ENCODE peak calls at places on chromosomes 7 and 10, in four cellular contexts. One of them, this sample, is unnamed.

GRCh38 chr7:127886248-127886647 is 145.0 kb downstream of the LRRC4 start:
- DNase-seq in T-helper 9 cell: no peak
- DNase-seq in substantia nigra: no peak
- DNase-seq in GF-D8: no peak
- DNase-seq in this sample: no peak

GRCh38 chr10:88386204-88386877 is 196.8 kb downstream of the RNLS start:
- DNase-seq in substantia nigra: no peak
- DNase-seq in T-helper 9 cell: no peak
- DNase-seq in GF-D8: no peak
- DNase-seq in this sample: no peak

GRCh38 chr7:44505595-44505994 is 15.1 kb upstream of the NUDCD3 start:
- DNase-seq in substantia nigra: no peak
- DNase-seq in T-helper 9 cell: no peak
- DNase-seq in GF-D8: no peak
- DNase-seq in this sample: no peak

GRCh38 chr7:12493866-12494265 is 76.7 kb upstream of the SCIN start:
- DNase-seq in GF-D8: no peak
- DNase-seq in substantia nigra: no peak
- DNase-seq in T-helper 9 cell: no peak
- DNase-seq in this sample: no peak

GRCh38 chr10:124267911-124268549 is 150.7 kb downstream of the OAT start:
- DNase-seq in GF-D8: no peak
- DNase-seq in T-helper 9 cell: no peak
- DNase-seq in substantia nigra: no peak
- DNase-seq in this sample: no peak

GRCh38 chr7:22885824-22886255 is 63.2 kb upstream of the TOMM7 start:
- DNase-seq in substantia nigra: no peak
- DNase-seq in GF-D8: peak; percentile 38
- DNase-seq in T-helper 9 cell: no peak
- DNase-seq in this sample: no peak

GRCh38 chr7:3042861-3043489 is 692 bp downstream of the CARD11 start:
- DNase-seq in substantia nigra: no peak
- DNase-seq in GF-D8: no peak
- DNase-seq in T-helper 9 cell: peak; percentile 62
- DNase-seq in this sample: peak; percentile 64

GRCh38 chr7:17845197-17845547 is 95.1 kb downstream of the SNX13 start:
- DNase-seq in T-helper 9 cell: no peak
- DNase-seq in substantia nigra: no peak
- DNase-seq in GF-D8: no peak
- DNase-seq in this sample: no peak

GRCh38 chr7:71770269-71770907 is 638.4 kb downstream of the GALNT17 start:
- DNase-seq in substantia nigra: no peak
- DNase-seq in GF-D8: no peak
- DNase-seq in T-helper 9 cell: no peak
- DNase-seq in this sample: no peak

GRCh38 chr10:123380491-123381085 is 226.4 kb downstream of the BUB3 start:
- DNase-seq in substantia nigra: no peak
- DNase-seq in GF-D8: peak; percentile 20
- DNase-seq in T-helper 9 cell: no peak
- DNase-seq in this sample: no peak

GRCh38 chr10:22505923-22506685 is 160.8 kb downstream of the SPAG6 start:
- DNase-seq in T-helper 9 cell: no peak
- DNase-seq in substantia nigra: no peak
- DNase-seq in GF-D8: no peak
- DNase-seq in this sample: no peak

GRCh38 chr10:109982812-109983211 is 25.0 kb upstream of the ADD3 start:
- DNase-seq in GF-D8: no peak
- DNase-seq in substantia nigra: no peak
- DNase-seq in T-helper 9 cell: no peak
- DNase-seq in this sample: no peak

GRCh38 chr7:133829336-133829897 is 297.7 kb upstream of the LRGUK start:
- DNase-seq in GF-D8: no peak
- DNase-seq in T-helper 9 cell: no peak
- DNase-seq in substantia nigra: no peak
- DNase-seq in this sample: no peak

GRCh38 chr7:33895025-33895804 is 10.1 kb upstream of the BMPER start:
- DNase-seq in T-helper 9 cell: peak; percentile 51
- DNase-seq in substantia nigra: peak; percentile 78
- DNase-seq in GF-D8: peak; percentile 31
- DNase-seq in this sample: peak; percentile 66

GRCh38 chr7:96321041-96321669 is 743 bp downstream of the SLC25A13 start:
- DNase-seq in T-helper 9 cell: peak; percentile 24
- DNase-seq in GF-D8: peak; percentile 78
- DNase-seq in substantia nigra: peak; percentile 63
- DNase-seq in this sample: peak; percentile 14

GRCh38 chr7:54252256-54253035 is 289.7 kb upstream of the VSTM2A start:
- DNase-seq in GF-D8: no peak
- DNase-seq in substantia nigra: no peak
- DNase-seq in T-helper 9 cell: no peak
- DNase-seq in this sample: no peak

GRCh38 chr10:73644015-73644743 is 2.9 kb upstream of the MYOZ1 start:
- DNase-seq in substantia nigra: peak; percentile 36
- DNase-seq in GF-D8: peak; percentile 46
- DNase-seq in T-helper 9 cell: peak; percentile 24
- DNase-seq in this sample: peak; percentile 35

GRCh38 chr7:128091106-128091505 is 59.9 kb upstream of the LRRC4 start:
- DNase-seq in T-helper 9 cell: no peak
- DNase-seq in substantia nigra: no peak
- DNase-seq in GF-D8: no peak
- DNase-seq in this sample: no peak

GRCh38 chr7:21671859-21672258 is 129.0 kb downstream of the DNAH11 start:
- DNase-seq in T-helper 9 cell: no peak
- DNase-seq in substantia nigra: no peak
- DNase-seq in GF-D8: no peak
- DNase-seq in this sample: no peak

GRCh38 chr7:140122975-140123374 is 53.8 kb downstream of the KDM7A start:
- DNase-seq in GF-D8: no peak
- DNase-seq in substantia nigra: no peak
- DNase-seq in T-helper 9 cell: no peak
- DNase-seq in this sample: no peak

GRCh38 chr10:31586708-31587107 is 267.7 kb downstream of the ZEB1 start:
- DNase-seq in T-helper 9 cell: no peak
- DNase-seq in substantia nigra: no peak
- DNase-seq in GF-D8: no peak
- DNase-seq in this sample: no peak

GRCh38 chr10:118692911-118693310 is 61.9 kb downstream of the CACUL1 start:
- DNase-seq in GF-D8: no peak
- DNase-seq in T-helper 9 cell: no peak
- DNase-seq in substantia nigra: no peak
- DNase-seq in this sample: no peak

GRCh38 chr7:78203042-78203720 is 404.6 kb downstream of the PHTF2 start:
- DNase-seq in substantia nigra: no peak
- DNase-seq in T-helper 9 cell: no peak
- DNase-seq in GF-D8: no peak
- DNase-seq in this sample: no peak

GRCh38 chr7:75740846-75741497 is 2.2 kb upstream of the HIP1 start:
- DNase-seq in GF-D8: peak; percentile 48
- DNase-seq in substantia nigra: no peak
- DNase-seq in T-helper 9 cell: no peak
- DNase-seq in this sample: no peak

GRCh38 chr7:2045559-2046405 is 187.0 kb downstream of the MAD1L1 start:
- DNase-seq in GF-D8: no peak
- DNase-seq in substantia nigra: no peak
- DNase-seq in T-helper 9 cell: no peak
- DNase-seq in this sample: no peak

GRCh38 chr7:133910761-133911160 is 216.4 kb upstream of the LRGUK start:
- DNase-seq in substantia nigra: no peak
- DNase-seq in T-helper 9 cell: no peak
- DNase-seq in GF-D8: no peak
- DNase-seq in this sample: no peak

GRCh38 chr10:131841669-131842139 is 59.1 kb upstream of the PPP2R2D start:
- DNase-seq in T-helper 9 cell: no peak
- DNase-seq in GF-D8: no peak
- DNase-seq in substantia nigra: no peak
- DNase-seq in this sample: no peak

GRCh38 chr7:47574473-47575328 is 7.2 kb downstream of the TNS3 start:
- DNase-seq in substantia nigra: no peak
- DNase-seq in T-helper 9 cell: no peak
- DNase-seq in GF-D8: no peak
- DNase-seq in this sample: no peak

GRCh38 chr10:84194424-84195043 is at the start of gene CDHR1:
- DNase-seq in substantia nigra: no peak
- DNase-seq in GF-D8: no peak
- DNase-seq in T-helper 9 cell: peak; percentile 17
- DNase-seq in this sample: no peak

GRCh38 chr7:140485463-140486265 is 6.4 kb upstream of the MKRN1 start:
- DNase-seq in GF-D8: no peak
- DNase-seq in substantia nigra: no peak
- DNase-seq in T-helper 9 cell: no peak
- DNase-seq in this sample: no peak

GRCh38 chr7:155532792-155533119 is 13.6 kb downstream of the CNPY1 start:
- DNase-seq in substantia nigra: no peak
- DNase-seq in GF-D8: no peak
- DNase-seq in T-helper 9 cell: no peak
- DNase-seq in this sample: no peak

GRCh38 chr7:131501422-131501821 is 55.0 kb downstream of the PODXL start:
- DNase-seq in GF-D8: no peak
- DNase-seq in T-helper 9 cell: no peak
- DNase-seq in substantia nigra: no peak
- DNase-seq in this sample: no peak

GRCh38 chr10:75034131-75034512 is 77.3 kb upstream of the SAMD8 start:
- DNase-seq in substantia nigra: no peak
- DNase-seq in GF-D8: no peak
- DNase-seq in T-helper 9 cell: no peak
- DNase-seq in this sample: no peak

GRCh38 chr7:3065724-3066143 is 22.1 kb upstream of the CARD11 start:
- DNase-seq in T-helper 9 cell: peak; percentile 57
- DNase-seq in GF-D8: no peak
- DNase-seq in substantia nigra: no peak
- DNase-seq in this sample: peak; percentile 40